ENCODE peak calls at places on chromosomes 2 and 18, in four cellular contexts. One of them, this sample, is unnamed.

GRCh38 chr2:199798881-199799580 is 52.0 kb downstream of the FTCDNL1 start:
- DNase-seq in HL-60: no peak
- DNase-seq in pancreas: peak
- DNase-seq in esophagus squamous epithelium: no peak
- DNase-seq in this sample: peak

GRCh38 chr2:7930800-7931635 is 750.8 kb upstream of the ID2 start:
- DNase-seq in esophagus squamous epithelium: no peak
- DNase-seq in HL-60: no peak
- DNase-seq in pancreas: no peak
- DNase-seq in this sample: no peak

GRCh38 chr2:99701503-99701902 is 211.7 kb upstream of the REV1 start:
- DNase-seq in esophagus squamous epithelium: no peak
- DNase-seq in pancreas: no peak
- DNase-seq in HL-60: peak
- DNase-seq in this sample: no peak

GRCh38 chr2:3282056-3282998 is 95.3 kb downstream of the EIPR1 start:
- DNase-seq in esophagus squamous epithelium: no peak
- DNase-seq in HL-60: no peak
- DNase-seq in pancreas: peak
- DNase-seq in this sample: no peak

GRCh38 chr2:215664847-215665525 is 229.1 kb upstream of the FN1 start:
- DNase-seq in esophagus squamous epithelium: no peak
- DNase-seq in pancreas: no peak
- DNase-seq in HL-60: peak
- DNase-seq in this sample: peak

GRCh38 chr2:1744151-1744445 is 217 bp downstream of the PXDN start:
- DNase-seq in HL-60: no peak
- DNase-seq in esophagus squamous epithelium: no peak
- DNase-seq in pancreas: no peak
- DNase-seq in this sample: no peak

GRCh38 chr2:23393722-23394121 is 8.7 kb downstream of the KLHL29 start:
- DNase-seq in esophagus squamous epithelium: no peak
- DNase-seq in pancreas: no peak
- DNase-seq in HL-60: no peak
- DNase-seq in this sample: no peak

GRCh38 chr18:55381277-55381676 is 206.7 kb downstream of the TCF4 start:
- DNase-seq in HL-60: no peak
- DNase-seq in pancreas: no peak
- DNase-seq in esophagus squamous epithelium: no peak
- DNase-seq in this sample: no peak

GRCh38 chr2:172999641-173000387 is 75.8 kb upstream of the MAP3K20 start:
- DNase-seq in esophagus squamous epithelium: no peak
- DNase-seq in pancreas: no peak
- DNase-seq in HL-60: no peak
- DNase-seq in this sample: no peak

GRCh38 chr2:241649927-241650326 is 12.4 kb downstream of the ATG4B start:
- DNase-seq in esophagus squamous epithelium: no peak
- DNase-seq in pancreas: no peak
- DNase-seq in HL-60: no peak
- DNase-seq in this sample: no peak

GRCh38 chr2:119488245-119489182 is 35.8 kb downstream of the SCTR start:
- DNase-seq in esophagus squamous epithelium: no peak
- DNase-seq in pancreas: peak
- DNase-seq in HL-60: no peak
- DNase-seq in this sample: peak

GRCh38 chr18:74898965-74899364 is 301.3 kb downstream of the ZNF407 start:
- DNase-seq in esophagus squamous epithelium: no peak
- DNase-seq in pancreas: no peak
- DNase-seq in HL-60: no peak
- DNase-seq in this sample: no peak

GRCh38 chr2:11568436-11568835 is 34.6 kb downstream of the GREB1 start:
- DNase-seq in pancreas: no peak
- DNase-seq in esophagus squamous epithelium: no peak
- DNase-seq in HL-60: no peak
- DNase-seq in this sample: no peak

GRCh38 chr18:35577045-35577848 is 4.3 kb upstream of the GALNT1 start:
- DNase-seq in HL-60: no peak
- DNase-seq in esophagus squamous epithelium: no peak
- DNase-seq in pancreas: no peak
- DNase-seq in this sample: peak

GRCh38 chr18:48949051-48949605 is 1.6 kb downstream of the SMAD7 start:
- DNase-seq in pancreas: no peak
- DNase-seq in HL-60: no peak
- DNase-seq in esophagus squamous epithelium: no peak
- DNase-seq in this sample: peak

GRCh38 chr2:158412206-158412605 is 44.3 kb downstream of the CCDC148 start:
- DNase-seq in esophagus squamous epithelium: no peak
- DNase-seq in HL-60: no peak
- DNase-seq in pancreas: no peak
- DNase-seq in this sample: no peak

GRCh38 chr2:53970095-53970897 is 497 bp downstream of the PSME4 start:
- DNase-seq in pancreas: peak
- DNase-seq in HL-60: no peak
- DNase-seq in esophagus squamous epithelium: no peak
- DNase-seq in this sample: peak

GRCh38 chr2:75018162-75018561 is 59.7 kb downstream of the POLE4 start:
- DNase-seq in esophagus squamous epithelium: no peak
- DNase-seq in pancreas: no peak
- DNase-seq in HL-60: peak
- DNase-seq in this sample: no peak

GRCh38 chr18:24878289-24878688 is 417.9 kb downstream of the HRH4 start:
- DNase-seq in esophagus squamous epithelium: no peak
- DNase-seq in pancreas: no peak
- DNase-seq in HL-60: no peak
- DNase-seq in this sample: no peak

GRCh38 chr2:152098033-152098797 is 629 bp downstream of the CACNB4 start:
- DNase-seq in HL-60: no peak
- DNase-seq in pancreas: no peak
- DNase-seq in esophagus squamous epithelium: no peak
- DNase-seq in this sample: peak

GRCh38 chr18:22032392-22032961 is 136.9 kb upstream of the GATA6 start:
- DNase-seq in esophagus squamous epithelium: no peak
- DNase-seq in pancreas: no peak
- DNase-seq in HL-60: no peak
- DNase-seq in this sample: peak

GRCh38 chr2:191927319-191927867 is 80.5 kb upstream of the CAVIN2 start:
- DNase-seq in esophagus squamous epithelium: no peak
- DNase-seq in HL-60: no peak
- DNase-seq in pancreas: peak
- DNase-seq in this sample: peak

GRCh38 chr2:59575191-59575590 is 978.3 kb downstream of the BCL11A start:
- DNase-seq in pancreas: no peak
- DNase-seq in HL-60: peak
- DNase-seq in esophagus squamous epithelium: no peak
- DNase-seq in this sample: no peak

GRCh38 chr2:42492691-42493467 is 903 bp downstream of the KCNG3 start:
- DNase-seq in esophagus squamous epithelium: no peak
- DNase-seq in HL-60: no peak
- DNase-seq in pancreas: peak
- DNase-seq in this sample: no peak

GRCh38 chr2:69766014-69766413 is 24.1 kb downstream of the ANXA4 start:
- DNase-seq in HL-60: no peak
- DNase-seq in pancreas: no peak
- DNase-seq in esophagus squamous epithelium: no peak
- DNase-seq in this sample: no peak

GRCh38 chr2:100423631-100424030 is 6.2 kb upstream of the CHST10 start:
- DNase-seq in pancreas: no peak
- DNase-seq in esophagus squamous epithelium: no peak
- DNase-seq in HL-60: no peak
- DNase-seq in this sample: no peak

GRCh38 chr2:9981646-9982045 is 30.2 kb downstream of the GRHL1 start:
- DNase-seq in esophagus squamous epithelium: no peak
- DNase-seq in pancreas: no peak
- DNase-seq in HL-60: no peak
- DNase-seq in this sample: no peak

GRCh38 chr2:8487461-8487932 is 194.4 kb upstream of the ID2 start:
- DNase-seq in pancreas: no peak
- DNase-seq in esophagus squamous epithelium: no peak
- DNase-seq in HL-60: no peak
- DNase-seq in this sample: no peak

GRCh38 chr2:46239847-46240181 is 57.4 kb upstream of the EPAS1 start:
- DNase-seq in esophagus squamous epithelium: no peak
- DNase-seq in HL-60: no peak
- DNase-seq in pancreas: no peak
- DNase-seq in this sample: no peak

GRCh38 chr2:240555541-240556250 is 2.1 kb downstream of the ANKMY1 start:
- DNase-seq in esophagus squamous epithelium: no peak
- DNase-seq in HL-60: no peak
- DNase-seq in pancreas: no peak
- DNase-seq in this sample: no peak

GRCh38 chr2:175922160-175922559 is 79.9 kb downstream of the LNPK start:
- DNase-seq in pancreas: no peak
- DNase-seq in esophagus squamous epithelium: no peak
- DNase-seq in HL-60: no peak
- DNase-seq in this sample: no peak

GRCh38 chr2:15811367-15811766 is 129.0 kb upstream of the MYCN start:
- DNase-seq in esophagus squamous epithelium: no peak
- DNase-seq in pancreas: no peak
- DNase-seq in HL-60: no peak
- DNase-seq in this sample: no peak

GRCh38 chr18:35142270-35142605 is 98.6 kb upstream of the ZNF397 start:
- DNase-seq in esophagus squamous epithelium: no peak
- DNase-seq in pancreas: no peak
- DNase-seq in HL-60: no peak
- DNase-seq in this sample: no peak

GRCh38 chr2:190849774-190850173 is 30.8 kb upstream of the GLS start:
- DNase-seq in pancreas: no peak
- DNase-seq in HL-60: no peak
- DNase-seq in esophagus squamous epithelium: no peak
- DNase-seq in this sample: no peak

GRCh38 chr2:224958466-224958857 is 83.8 kb downstream of the DOCK10 start:
- DNase-seq in esophagus squamous epithelium: no peak
- DNase-seq in pancreas: no peak
- DNase-seq in HL-60: no peak
- DNase-seq in this sample: no peak

GRCh38 chr18:80180778-80181564 is 66.3 kb downstream of the PARD6G start:
- DNase-seq in pancreas: no peak
- DNase-seq in HL-60: no peak
- DNase-seq in esophagus squamous epithelium: no peak
- DNase-seq in this sample: no peak

GRCh38 chr2:67867735-67868134 is 195.1 kb downstream of the C1D start:
- DNase-seq in pancreas: no peak
- DNase-seq in esophagus squamous epithelium: no peak
- DNase-seq in HL-60: no peak
- DNase-seq in this sample: no peak

DNA sequence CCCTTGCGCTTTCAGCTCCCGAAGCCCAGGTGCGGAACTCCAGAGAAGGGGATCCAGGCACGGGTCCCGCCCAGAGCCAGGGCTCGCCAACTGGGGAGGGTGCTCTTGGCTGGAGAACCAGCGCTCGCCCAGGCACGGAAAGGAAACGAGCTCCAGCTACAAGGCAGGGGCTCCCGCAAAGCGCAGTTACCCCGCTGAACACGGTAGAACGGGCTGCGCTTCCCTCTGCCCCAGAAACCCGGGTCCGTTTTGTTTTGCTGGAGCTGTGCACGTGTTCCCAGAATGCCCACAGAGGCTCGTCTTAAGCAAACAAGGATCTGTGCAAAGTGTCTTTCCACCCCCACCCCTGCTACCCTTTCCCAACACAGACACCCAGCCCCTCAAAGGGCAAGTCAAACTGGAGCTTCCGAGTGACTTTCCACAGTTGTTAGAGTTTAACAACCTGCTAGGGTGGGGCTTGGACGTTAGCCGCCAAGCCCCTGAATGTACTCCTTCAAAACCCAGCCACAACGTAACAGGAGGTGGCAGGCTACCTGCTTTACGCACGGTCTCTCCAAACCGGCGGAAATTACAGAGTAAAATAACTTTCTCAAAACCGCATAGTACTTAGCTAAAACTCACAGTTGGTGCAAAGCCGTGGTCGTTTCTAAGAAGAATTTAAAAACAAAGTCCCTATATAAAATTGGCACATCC is 772 bp downstream of the RNF125 start:
- DNase-seq in pancreas: peak
- DNase-seq in HL-60: no peak
- DNase-seq in esophagus squamous epithelium: no peak
- DNase-seq in this sample: peak
- TF ChIP-seq CTCF in pancreas: no peak
- TF ChIP-seq CTCF in HL-60: no peak
- TF ChIP-seq CTCF in esophagus squamous epithelium: no peak
- TF ChIP-seq CTCF in this sample: no peak

GRCh38 chr2:206838690-206839089 is 73.3 kb downstream of the FASTKD2 start:
- DNase-seq in HL-60: no peak
- DNase-seq in pancreas: no peak
- DNase-seq in esophagus squamous epithelium: no peak
- DNase-seq in this sample: no peak

GRCh38 chr2:206846331-206846730 is 80.9 kb downstream of the FASTKD2 start:
- DNase-seq in pancreas: no peak
- DNase-seq in HL-60: no peak
- DNase-seq in esophagus squamous epithelium: no peak
- DNase-seq in this sample: no peak

GRCh38 chr2:206845877-206846276 is 80.5 kb downstream of the FASTKD2 start:
- DNase-seq in pancreas: no peak
- DNase-seq in esophagus squamous epithelium: no peak
- DNase-seq in HL-60: no peak
- DNase-seq in this sample: no peak

GRCh38 chr2:206836722-206837121 is 71.3 kb downstream of the FASTKD2 start:
- DNase-seq in pancreas: no peak
- DNase-seq in HL-60: no peak
- DNase-seq in esophagus squamous epithelium: no peak
- DNase-seq in this sample: no peak

GRCh38 chr2:206840999-206841398 is 75.6 kb downstream of the FASTKD2 start:
- DNase-seq in pancreas: no peak
- DNase-seq in esophagus squamous epithelium: no peak
- DNase-seq in HL-60: no peak
- DNase-seq in this sample: no peak
- TF ChIP-seq CTCF in pancreas: no peak
- TF ChIP-seq CTCF in esophagus squamous epithelium: no peak
- TF ChIP-seq CTCF in HL-60: no peak
- TF ChIP-seq CTCF in this sample: no peak

GRCh38 chr2:222823183-222823915 is 37.5 kb upstream of the ACSL3 start:
- DNase-seq in pancreas: no peak
- DNase-seq in esophagus squamous epithelium: no peak
- DNase-seq in HL-60: no peak
- DNase-seq in this sample: no peak

GRCh38 chr2:222827417-222827816 is 33.4 kb upstream of the ACSL3 start:
- DNase-seq in pancreas: no peak
- DNase-seq in HL-60: no peak
- DNase-seq in esophagus squamous epithelium: no peak
- DNase-seq in this sample: no peak

GRCh38 chr2:222828572-222828971 is 32.3 kb upstream of the ACSL3 start:
- DNase-seq in pancreas: no peak
- DNase-seq in esophagus squamous epithelium: no peak
- DNase-seq in HL-60: no peak
- DNase-seq in this sample: no peak

GRCh38 chr2:222830164-222830563 is 30.7 kb upstream of the ACSL3 start:
- DNase-seq in HL-60: no peak
- DNase-seq in esophagus squamous epithelium: no peak
- DNase-seq in pancreas: no peak
- DNase-seq in this sample: no peak

GRCh38 chr2:222825031-222825430 is 35.8 kb upstream of the ACSL3 start:
- DNase-seq in pancreas: no peak
- DNase-seq in esophagus squamous epithelium: no peak
- DNase-seq in HL-60: no peak
- DNase-seq in this sample: no peak
- TF ChIP-seq CTCF in pancreas: no peak
- TF ChIP-seq CTCF in esophagus squamous epithelium: no peak
- TF ChIP-seq CTCF in HL-60: no peak
- TF ChIP-seq CTCF in this sample: no peak

GRCh38 chr2:122136071-122136470 is 380.6 kb downstream of the TSN start:
- DNase-seq in pancreas: no peak
- DNase-seq in esophagus squamous epithelium: no peak
- DNase-seq in HL-60: no peak
- DNase-seq in this sample: peak
- TF ChIP-seq CTCF in pancreas: no peak
- TF ChIP-seq CTCF in esophagus squamous epithelium: no peak
- TF ChIP-seq CTCF in HL-60: peak
- TF ChIP-seq CTCF in this sample: peak

This sample was measured in Calu3.